ENCODE peak calls at places on chromosomes 1 and 21, in six cellular contexts. J is ovary, L is transverse colon, E is esophagus muscularis mucosa, K is testis, Y is IMR-90. I is an unnamed sample.

GRCh38 chr1:232904566-232904965 is 45.8 kb upstream of the NTPCR start:
- DNase-seq in J (no peak), L (no peak), E (no peak), K (no peak), Y (peak; percentile 89), I (no peak)

GRCh38 chr1:29563092-29563491 is 326.8 kb downstream of the PTPRU start:
- DNase-seq in J (no peak), L (no peak), E (no peak), K (no peak), Y (no peak), I (no peak)

GRCh38 chr1:39266269-39266668 is 61.8 kb downstream of the MACF1 start:
- DNase-seq in J (no peak), L (no peak), E (no peak), K (peak; percentile 33), Y (no peak), I (no peak)

GRCh38 chr1:19616489-19616888 is 27.6 kb upstream of the NBL1 start:
- DNase-seq in J (no peak), L (no peak), E (no peak), K (no peak), Y (peak; percentile 69), I (no peak)

GRCh38 chr1:44276006-44276405 is 62.7 kb downstream of the DMAP1 start:
- DNase-seq in J (no peak), L (no peak), E (no peak), K (no peak), Y (peak; percentile 7), I (no peak)

GRCh38 chr1:63134501-63135173 is 187.7 kb upstream of the FOXD3 start:
- DNase-seq in J (no peak), L (no peak), E (no peak), K (no peak), Y (no peak), I (no peak)

GRCh38 chr1:151511636-151512215 is 539 bp downstream of the CGN start:
- DNase-seq in J (peak; percentile 61), L (peak; percentile 66), E (no peak), K (peak; percentile 59), Y (no peak), I (no peak)

GRCh38 chr1:88943221-88943620 is 49.2 kb downstream of the KYAT3 start:
- DNase-seq in J (no peak), L (no peak), E (no peak), K (no peak), Y (peak; percentile 47), I (no peak)

GRCh38 chr1:229224308-229224707 is 46.6 kb upstream of the RAB4A start:
- DNase-seq in J (no peak), L (no peak), E (no peak), K (no peak), Y (peak; percentile 48), I (no peak)

GRCh38 chr1:203870256-203870655 is 8.9 kb downstream of the SNRPE start:
- DNase-seq in J (no peak), L (no peak), E (no peak), K (no peak), Y (peak; percentile 31), I (no peak)

GRCh38 chr1:66316464-66317155 is 217.3 kb upstream of the SGIP1 start:
- DNase-seq in J (no peak), L (no peak), E (no peak), K (no peak), Y (peak; percentile 23), I (no peak)

GRCh38 chr1:61782771-61783170 is 40.5 kb downstream of the PATJ start:
- DNase-seq in J (no peak), L (peak; percentile 23), E (no peak), K (no peak), Y (no peak), I (no peak)

GRCh38 chr21:32414579-32415358 is 2.3 kb downstream of the EVA1C start:
- DNase-seq in J (no peak), L (no peak), E (no peak), K (peak; percentile 35), Y (peak; percentile 63), I (no peak)

GRCh38 chr1:116808476-116809180 is 54.4 kb downstream of the CD2 start:
- DNase-seq in J (no peak), L (no peak), E (peak; percentile 47), K (no peak), Y (no peak), I (no peak)

GRCh38 chr1:202143768-202144509 is 598 bp downstream of the ARL8A start:
- DNase-seq in J (peak; percentile 69), L (peak; percentile 36), E (no peak), K (no peak), Y (no peak), I (peak; percentile 51)

GRCh38 chr1:119364640-119365039 is 3.9 kb upstream of the HAO2 start:
- DNase-seq in J (no peak), L (no peak), E (no peak), K (no peak), Y (no peak), I (no peak)

GRCh38 chr1:118136511-118136937 is 48.5 kb downstream of the SPAG17 start:
- DNase-seq in J (no peak), L (no peak), E (no peak), K (no peak), Y (peak; percentile 90), I (peak; percentile 21)

GRCh38 chr1:33327587-33328325 is 6.9 kb upstream of the A3GALT2 start:
- DNase-seq in J (peak; percentile 54), L (peak; percentile 35), E (no peak), K (no peak), Y (peak; percentile 99), I (peak; percentile 41)

GRCh38 chr1:244552336-244552735 is 91.3 kb downstream of the CATSPERE start:
- DNase-seq in J (no peak), L (no peak), E (no peak), K (no peak), Y (no peak), I (no peak)

GRCh38 chr1:19083081-19083480 is 126.6 kb upstream of the IFFO2 start:
- DNase-seq in J (no peak), L (no peak), E (no peak), K (peak; percentile 82), Y (peak; percentile 41), I (no peak)

GRCh38 chr21:44006656-44007055 is 5.5 kb upstream of the TRAPPC10 start:
- DNase-seq in J (peak; percentile 75), L (no peak), E (no peak), K (peak; percentile 49), Y (peak; percentile 32), I (peak; percentile 55)
- TF ChIP-seq POLR2A in J (no peak), L (no peak), E (no peak), K (no peak), Y (no peak), I (no peak)

GRCh38 chr1:109613396-109614147 is 5.8 kb downstream of the GNAT2 start:
- DNase-seq in J (no peak), L (no peak), E (no peak), K (no peak), Y (peak; percentile 76), I (no peak)

GRCh38 chr1:109611951-109612310 is 7.5 kb downstream of the GNAT2 start:
- DNase-seq in J (no peak), L (no peak), E (no peak), K (no peak), Y (no peak), I (no peak)

GRCh38 chr1:109611308-109611950 is 8.0 kb downstream of the GNAT2 start:
- DNase-seq in J (no peak), L (no peak), E (no peak), K (no peak), Y (no peak), I (no peak)

GRCh38 chr1:109610609-109611307 is 8.7 kb downstream of the GNAT2 start:
- DNase-seq in J (no peak), L (no peak), E (no peak), K (no peak), Y (peak; percentile 72), I (no peak)

GRCh38 chr1:109609881-109610280 is 9.5 kb downstream of the GNAT2 start:
- DNase-seq in J (no peak), L (no peak), E (no peak), K (no peak), Y (no peak), I (no peak)
- H3K9me3 ChIP-seq in J (no peaks in the 10 kb centered on the region), L (no peaks in the 10 kb centered on the region), E (no peaks in the 10 kb centered on the region), K (no peaks in the 10 kb centered on the region), Y (no peaks in the 10 kb centered on the region), I (no peaks in the 10 kb centered on the region)

GRCh38 chr21:9756677-9757076 is 764.7 kb upstream of the TPTE start:
- DNase-seq in J (no peak), L (no peak), E (peak; percentile 92), K (no peak), Y (no peak), I (no peak)
- TF ChIP-seq POLR2A in J (no peak), L (no peak), E (no peak), K (no peak), Y (no peak), I (no peak)

GRCh38 chr1:24082372-24082771 is 29.6 kb downstream of the MYOM3 start:
- DNase-seq in J (no peak), L (no peak), E (no peak), K (no peak), Y (no peak), I (no peak)
- H3K9me3 ChIP-seq in J (no peaks in the 10 kb centered on the region), L (no peaks in the 10 kb centered on the region), E (no peaks in the 10 kb centered on the region), K (no peaks in the 10 kb centered on the region), Y (no peaks in the 10 kb centered on the region), I (no peaks in the 10 kb centered on the region)

DNA sequence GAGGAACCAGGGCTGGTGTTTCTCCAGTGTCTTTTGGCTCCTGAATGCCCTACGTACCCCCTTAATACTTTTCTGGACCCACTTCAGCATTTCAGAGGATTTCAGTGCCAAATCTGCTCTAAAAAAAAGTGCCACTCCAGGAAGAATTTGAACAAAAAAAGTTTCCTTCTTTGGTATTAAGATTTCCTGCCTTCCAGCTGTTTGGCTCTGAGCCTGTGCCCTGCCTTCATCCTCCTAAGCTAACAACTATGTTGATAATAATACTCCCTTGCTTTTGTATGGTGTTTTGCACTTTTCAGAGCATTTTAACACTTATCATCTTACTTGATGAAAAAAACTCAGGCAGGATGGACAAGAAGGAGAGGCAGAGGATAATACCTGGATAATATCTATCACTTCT is 11.0 kb upstream of the RIMS3 start:
- DNase-seq in J (no peak), L (no peak), E (no peak), K (no peak), Y (no peak), I (no peak)
- TF ChIP-seq POLR2A in J (no peak), L (no peak), E (no peak), K (no peak), Y (no peak), I (no peak)

GRCh38 chr1:199174336-199174735 is 535.5 kb downstream of the PTPRC start:
- DNase-seq in J (no peak), L (no peak), E (no peak), K (no peak), Y (no peak), I (no peak)
- H3K9me3 ChIP-seq in J (no peaks in the 10 kb centered on the region), L (no peaks in the 10 kb centered on the region), E (no peaks in the 10 kb centered on the region), K (no peaks in the 10 kb centered on the region), Y (peaks cover 1% of the 10 kb centered on the region), I (no peaks in the 10 kb centered on the region)

GRCh38 chr1:182588460-182589396 is at the start of gene RNASEL:
- DNase-seq in J (peak; percentile 83), L (peak; percentile 86), E (peak; percentile 94), K (peak; percentile 85), Y (peak; percentile 77), I (peak; percentile 78)
- TF ChIP-seq POLR2A in J (peak; percentile 77), L (peak; percentile 78), E (no peak), K (no peak), Y (no peak), I (no peak)

GRCh38 chr1:107817909-107818308 is 147.1 kb downstream of the VAV3 start:
- DNase-seq in J (no peak), L (no peak), E (no peak), K (no peak), Y (no peak), I (no peak)

GRCh38 chr1:107821340-107821739 is 143.6 kb downstream of the VAV3 start:
- DNase-seq in J (no peak), L (no peak), E (no peak), K (no peak), Y (no peak), I (no peak)

GRCh38 chr1:107820797-107821196 is 144.2 kb downstream of the VAV3 start:
- DNase-seq in J (no peak), L (no peak), E (no peak), K (no peak), Y (no peak), I (no peak)
- H3K9me3 ChIP-seq in J (no peaks in the 10 kb centered on the region), L (no peaks in the 10 kb centered on the region), E (peaks cover 4% of the 10 kb centered on the region), K (no peaks in the 10 kb centered on the region), Y (no peaks in the 10 kb centered on the region), I (no peaks in the 10 kb centered on the region)

I was measured in uterus.